ENCODE peak calls at places on chromosomes 5 and 9, in four cellular contexts. E is ovary, S is transverse colon, V is A549. U is an unnamed sample.
A peak's percentile ranks its signal among the peaks of the same experiment; 100 is the strongest.

GRCh38 chr9:15211994-15212501 is 95.0 kb downstream of the TTC39B start:
- DNase-seq in E (no peak), S (no peak), V (no peak), U (no peak)

GRCh38 chr5:151184316-151185042 is 26.9 kb upstream of the ANXA6 start:
- DNase-seq in E (no peak), S (no peak), V (no peak), U (no peak)

GRCh38 chr9:78707481-78707977 is 410.6 kb downstream of the PSAT1 start:
- DNase-seq in E (no peak), S (no peak), V (no peak), U (no peak)

GRCh38 chr5:98248949-98249348 is 524.5 kb upstream of the RGMB start:
- DNase-seq in E (no peak), S (no peak), V (no peak), U (no peak)

GRCh38 chr5:23820764-23821471 is 313.5 kb downstream of the PRDM9 start:
- DNase-seq in E (no peak), S (no peak), V (peak; percentile 58), U (no peak)

GRCh38 chr5:14501353-14502162 is 80.0 kb upstream of the OTULINL start:
- DNase-seq in E (no peak), S (no peak), V (no peak), U (no peak)

GRCh38 chr5:97542469-97542868 is 359.4 kb upstream of the RIOK2 start:
- DNase-seq in E (no peak), S (no peak), V (no peak), U (no peak)

GRCh38 chr5:150763023-150763793 is 4.4 kb upstream of the DCTN4 start:
- DNase-seq in E (peak; percentile 71), S (peak; percentile 35), V (peak; percentile 19), U (peak; percentile 46)

GRCh38 chr9:13690595-13690994 is 411.1 kb upstream of the MPDZ start:
- DNase-seq in E (no peak), S (no peak), V (no peak), U (no peak)

GRCh38 chr9:137441289-137441934 is at the start of gene ENTPD8:
- DNase-seq in E (no peak), S (peak; percentile 89), V (peak; percentile 66), U (no peak)

GRCh38 chr5:19902316-19902934 is 85.6 kb downstream of the CDH18 start:
- DNase-seq in E (no peak), S (no peak), V (no peak), U (no peak)

GRCh38 chr5:34657550-34657921 is 1.4 kb downstream of the RAI14 start:
- DNase-seq in E (peak; percentile 18), S (peak; percentile 13), V (peak; percentile 33), U (no peak)

GRCh38 chr5:75275147-75275546 is 38.5 kb upstream of the ANKRD31 start:
- DNase-seq in E (no peak), S (no peak), V (no peak), U (no peak)

GRCh38 chr5:11797132-11797531 is 107.1 kb downstream of the CTNND2 start:
- DNase-seq in E (no peak), S (no peak), V (no peak), U (no peak)

GRCh38 chr5:179343902-179344300 is 1.4 kb downstream of the ADAMTS2 start:
- DNase-seq in E (peak; percentile 28), S (peak; percentile 21), V (no peak), U (no peak)

GRCh38 chr9:16385590-16386578 is 484.6 kb downstream of the BNC2 start:
- DNase-seq in E (no peak), S (no peak), V (peak; percentile 25), U (peak; percentile 56)

GRCh38 chr9:28166179-28166578 is 592.9 kb upstream of the C9orf72 start:
- DNase-seq in E (no peak), S (no peak), V (no peak), U (no peak)

GRCh38 chr5:112228672-112229071 is 190.4 kb downstream of the EPB41L4A start:
- DNase-seq in E (peak; percentile 30), S (peak; percentile 88), V (peak; percentile 90), U (peak; percentile 16)

GRCh38 chr5:115602585-115603125 is 376 bp upstream of the TICAM2 start:
- DNase-seq in E (no peak), S (no peak), V (no peak), U (no peak)

GRCh38 chr5:58318468-58318867 is 141.4 kb downstream of the PLK2 start:
- DNase-seq in E (no peak), S (no peak), V (no peak), U (no peak)

GRCh38 chr9:35563791-35564197 is 41.3 kb upstream of the TESK1 start:
- DNase-seq in E (peak; percentile 50), S (no peak), V (no peak), U (no peak)

GRCh38 chr5:115795700-115796099 is 20.8 kb downstream of the CDO1 start:
- DNase-seq in E (no peak), S (no peak), V (no peak), U (no peak)

GRCh38 chr9:112174223-112174964 is 703 bp downstream of the SUSD1 start:
- DNase-seq in E (no peak), S (peak; percentile 87), V (peak; percentile 69), U (no peak)
- TF ChIP-seq EP300 in E (no peak), S (no peak), V (peak; percentile 23), U (no peak)

DNA sequence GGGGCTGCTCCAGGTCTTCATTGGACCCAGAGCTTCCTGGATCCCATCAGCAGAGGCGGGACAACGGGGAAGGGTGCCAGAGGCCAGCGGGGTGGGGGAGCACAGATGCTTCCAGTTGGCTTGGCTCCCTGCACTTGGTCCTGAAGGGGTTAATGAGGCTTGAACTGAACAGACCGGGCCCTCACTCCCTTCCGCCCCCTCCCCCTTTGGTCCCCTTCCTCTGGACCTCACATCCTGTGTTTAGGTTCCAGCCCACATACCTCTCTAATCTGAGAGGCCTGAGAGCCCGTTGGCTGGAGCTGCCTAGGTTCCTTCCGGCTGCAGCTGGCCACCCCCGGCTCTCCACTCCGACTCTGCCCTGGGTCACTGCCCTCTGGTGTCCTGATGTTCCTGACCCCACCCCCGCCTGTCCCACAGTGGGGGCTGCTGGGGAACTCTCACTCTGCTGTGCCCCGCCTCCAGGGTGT is 32.3 kb downstream of the PTPA start:
- DNase-seq in E (peak; percentile 92), S (peak; percentile 37), V (no peak), U (no peak)
- TF ChIP-seq EP300 in E (no peak), S (no peak), V (no peak), U (no peak)

GRCh38 chr9:101209670-101210069 is 175.1 kb downstream of the BAAT start:
- DNase-seq in E (no peak), S (no peak), V (no peak), U (no peak)

DNA sequence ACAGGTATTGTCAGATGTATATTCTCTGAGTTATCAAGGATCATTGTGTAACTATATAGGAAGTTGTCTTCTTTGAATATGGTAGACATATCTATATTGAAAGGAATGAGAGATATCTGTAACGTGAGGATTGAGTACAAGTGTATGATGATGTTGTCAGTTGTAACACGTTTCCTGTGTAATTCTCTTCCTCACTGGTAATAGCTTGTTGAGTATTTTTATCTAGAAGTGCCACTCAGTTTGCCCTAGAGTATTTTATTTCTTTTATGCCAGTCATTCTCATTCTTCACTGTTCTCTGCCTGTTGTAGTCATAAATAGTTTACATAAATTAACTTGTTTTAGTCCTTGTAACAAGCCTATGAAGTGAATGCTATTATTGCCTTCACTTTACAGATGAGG is 172.1 kb downstream of the BAAT start:
- DNase-seq in E (no peak), S (no peak), V (no peak), U (no peak)
- TF ChIP-seq EP300 in E (no peak), S (no peak), V (no peak), U (no peak)

DNA sequence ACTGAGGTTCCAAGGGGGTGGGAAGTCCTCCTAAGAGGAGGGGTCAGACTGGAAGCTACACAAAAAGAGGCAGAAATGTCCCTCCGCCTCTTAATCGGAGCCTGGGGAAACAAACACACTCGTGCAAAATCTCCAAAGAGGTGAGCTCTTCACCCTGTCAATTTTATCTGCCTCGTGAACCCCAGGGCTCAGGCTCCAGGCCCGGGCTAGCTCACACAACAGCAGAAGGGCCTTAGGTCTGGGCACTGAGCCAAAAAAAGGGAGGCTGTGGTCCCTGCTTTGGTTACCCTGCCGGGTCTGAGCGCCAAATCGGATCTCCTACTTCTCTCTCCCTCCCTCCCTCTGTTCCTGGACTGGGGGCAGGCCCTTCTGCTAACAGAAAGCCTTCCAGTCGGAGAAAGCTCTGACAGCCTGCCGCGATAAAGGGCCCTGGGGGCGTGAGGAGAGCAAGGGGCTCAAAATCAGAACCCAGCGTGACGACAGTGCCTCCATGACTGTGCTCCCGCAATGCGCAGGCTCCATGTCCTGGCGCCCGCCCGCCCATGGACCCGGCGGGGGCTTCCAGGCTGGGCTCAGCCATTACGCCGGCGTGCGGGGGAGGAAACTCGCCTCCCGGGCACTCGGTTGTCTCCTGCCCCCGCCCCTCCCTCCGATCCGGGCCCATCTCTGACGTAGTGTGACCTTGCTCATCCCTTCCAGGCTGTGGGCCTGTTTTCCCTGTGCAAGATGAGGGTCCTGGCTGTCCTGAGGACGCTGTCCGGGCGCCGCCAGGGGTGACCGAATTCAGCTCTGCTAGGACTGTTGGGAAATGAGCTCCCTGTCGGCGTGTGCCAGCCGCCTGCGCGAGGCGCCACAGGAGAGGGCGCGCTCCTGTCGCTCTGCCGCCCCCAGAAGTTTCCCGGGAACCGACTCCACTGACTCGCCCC is 865 bp upstream of the SLC22A4 start:
- DNase-seq in E (peak; percentile 98), S (peak; percentile 86), V (peak; percentile 91), U (peak; percentile 70)
- TF ChIP-seq EP300 in E (no peak), S (peak; percentile 28), V (peak; percentile 14), U (no peak)

GRCh38 chr9:113488490-113488889 is 25.0 kb downstream of the RGS3 start:
- DNase-seq in E (no peak), S (peak; percentile 6), V (no peak), U (no peak)
- TF ChIP-seq EP300 in E (no peak), S (no peak), V (no peak), U (peak; percentile 23)

DNA sequence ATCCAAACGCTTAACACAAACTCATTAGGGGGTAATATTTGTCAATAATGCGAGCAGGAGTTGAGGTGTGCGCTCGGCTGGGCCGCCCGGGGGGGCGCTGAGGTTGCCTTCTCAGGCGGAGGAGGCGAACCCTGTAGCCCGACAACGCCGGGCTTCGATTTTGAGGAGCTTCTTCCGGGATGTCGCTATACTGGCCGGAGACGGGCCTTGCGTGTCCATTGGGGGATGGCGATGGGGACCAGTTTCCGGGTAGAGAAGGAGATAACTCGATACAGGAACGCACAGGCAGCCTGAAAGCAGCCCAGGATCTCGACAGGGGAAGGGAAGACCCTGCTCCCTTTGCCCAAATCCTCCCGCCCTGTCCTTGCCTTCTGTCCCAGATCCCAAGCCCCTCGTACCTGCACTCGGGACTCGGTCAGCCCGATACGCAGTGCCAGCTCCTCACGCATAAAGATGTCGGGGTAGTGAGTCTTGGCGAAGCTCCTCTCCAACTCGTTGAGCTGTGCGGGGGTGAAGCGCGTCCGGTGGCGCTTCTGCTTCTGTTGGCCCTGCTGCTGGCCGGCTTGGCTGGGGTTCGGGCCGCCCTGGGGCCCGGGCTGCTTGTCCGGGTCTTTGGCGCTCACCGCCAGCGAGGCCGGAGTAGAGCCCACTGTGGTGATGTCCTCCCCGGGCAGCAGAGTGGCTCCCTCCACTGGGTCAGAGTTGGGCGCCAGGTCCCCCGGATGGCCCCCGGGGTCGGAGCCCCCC is 1.9 kb downstream of the OTP start:
- DNase-seq in E (no peak), S (no peak), V (no peak), U (no peak)
- TF ChIP-seq EP300 in E (no peak), S (no peak), V (no peak), U (no peak)

GRCh38 chr5:157903117-157903450 is 44.1 kb upstream of the CLINT1 start:
- DNase-seq in E (no peak), S (no peak), V (no peak), U (no peak)

GRCh38 chr5:157900644-157901043 is 41.7 kb upstream of the CLINT1 start:
- DNase-seq in E (no peak), S (no peak), V (no peak), U (no peak)

GRCh38 chr5:157908459-157908858 is 49.5 kb upstream of the CLINT1 start:
- DNase-seq in E (no peak), S (no peak), V (no peak), U (no peak)

GRCh38 chr5:157907479-157907878 is 48.5 kb upstream of the CLINT1 start:
- DNase-seq in E (no peak), S (no peak), V (no peak), U (no peak)

GRCh38 chr5:157902440-157903116 is 43.6 kb upstream of the CLINT1 start:
- DNase-seq in E (no peak), S (no peak), V (no peak), U (no peak)
- TF ChIP-seq EP300 in E (no peak), S (no peak), V (no peak), U (no peak)

U was measured in tibial nerve.